ENCODE peak calls at places on chromosomes 4 and X, in four cellular contexts. P is HepG2, L is GM12878, V is K562. Z is an unnamed sample.

GRCh38 chr4:133247861-133248260 is 98.8 kb downstream of the PCDH10 start:
- DNase-seq in L (no peak), V (no peak), P (no peak), Z (no peak)

GRCh38 chr4:128381748-128382559 is 94.3 kb upstream of the PGRMC2 start:
- DNase-seq in P (no peak), L (no peak), V (no peak), Z (no peak)

GRCh38 chrX:123749643-123750042 is 16.8 kb upstream of the THOC2 start:
- DNase-seq in L (no peak), P (no peak), V (no peak), Z (no peak)

GRCh38 chr4:86934147-86934771 is 552 bp upstream of the AFF1 start:
- DNase-seq in L (no peak), P (no peak), V (no peak), Z (no peak)

GRCh38 chr4:118012142-118012541 is 22.1 kb upstream of the NDST3 start:
- DNase-seq in L (no peak), V (no peak), P (no peak), Z (no peak)

GRCh38 chrX:136781180-136781797 is 557 bp upstream of the ARHGEF6 start:
- DNase-seq in P (no peak), L (no peak), V (no peak), Z (no peak)

GRCh38 chr4:22235798-22236197 is 280.1 kb downstream of the ADGRA3 start:
- DNase-seq in L (no peak), V (no peak), P (no peak), Z (no peak)

GRCh38 chrX:49069038-49069437 is 4.8 kb downstream of the PRAF2 start:
- DNase-seq in L (no peak), V (no peak), P (no peak), Z (no peak)

GRCh38 chr4:106315476-106315967 is 487 bp downstream of the TBCK start:
- DNase-seq in V (peak), P (peak), L (no peak), Z (no peak)

GRCh38 chr4:35500812-35501211 is 743.5 kb downstream of the ARAP2 start:
- DNase-seq in P (no peak), L (peak), V (no peak), Z (no peak)

GRCh38 chrX:8052909-8053308 is 118.2 kb downstream of the VCX2 start:
- DNase-seq in L (no peak), P (no peak), V (no peak), Z (no peak)

GRCh38 chr4:128461300-128462103 is 173.9 kb upstream of the PGRMC2 start:
- DNase-seq in P (no peak), V (peak), L (no peak), Z (no peak)

GRCh38 chrX:77597090-77597489 is 149.9 kb downstream of the FGF16 start:
- DNase-seq in V (peak), L (no peak), P (no peak), Z (no peak)

GRCh38 chr4:55979562-55979961 is 30.8 kb downstream of the CEP135 start:
- DNase-seq in V (no peak), L (no peak), P (no peak), Z (no peak)

GRCh38 chrX:3154386-3154991 is 113.2 kb downstream of the ARSF start:
- DNase-seq in V (no peak), P (no peak), L (no peak), Z (no peak)

DNA sequence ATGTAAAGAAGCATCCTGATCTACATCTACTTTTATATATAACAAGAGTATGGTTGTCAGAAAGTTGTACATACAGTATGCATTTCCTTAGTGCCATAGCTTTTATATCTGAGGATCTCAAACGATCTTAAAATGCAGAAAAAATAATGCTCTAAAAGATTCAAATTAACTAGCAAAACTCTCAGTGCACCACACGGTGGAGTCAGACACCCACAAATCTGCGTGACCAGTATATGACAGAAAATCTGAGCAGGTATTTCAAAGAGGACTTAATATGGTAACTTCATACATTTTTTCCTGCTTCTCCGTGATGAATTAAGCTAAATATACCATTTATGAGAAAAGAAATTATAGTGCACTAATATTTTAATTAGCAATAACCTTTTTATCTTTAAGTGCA is 803.0 kb downstream of the DMD start:
- DNase-seq in P (no peak), V (no peak), L (no peak), Z (no peak)
- TF ChIP-seq NR2C2 in P (no peak), V (no peak), L (no peak), Z (no peak)

GRCh38 chr4:67963345-67963744 is at the start of gene TMPRSS11A:
- DNase-seq in P (no peak), V (no peak), L (no peak), Z (no peak)
- TF ChIP-seq NR2C2 in P (no peak), V (no peak), L (no peak), Z (no peak)

DNA sequence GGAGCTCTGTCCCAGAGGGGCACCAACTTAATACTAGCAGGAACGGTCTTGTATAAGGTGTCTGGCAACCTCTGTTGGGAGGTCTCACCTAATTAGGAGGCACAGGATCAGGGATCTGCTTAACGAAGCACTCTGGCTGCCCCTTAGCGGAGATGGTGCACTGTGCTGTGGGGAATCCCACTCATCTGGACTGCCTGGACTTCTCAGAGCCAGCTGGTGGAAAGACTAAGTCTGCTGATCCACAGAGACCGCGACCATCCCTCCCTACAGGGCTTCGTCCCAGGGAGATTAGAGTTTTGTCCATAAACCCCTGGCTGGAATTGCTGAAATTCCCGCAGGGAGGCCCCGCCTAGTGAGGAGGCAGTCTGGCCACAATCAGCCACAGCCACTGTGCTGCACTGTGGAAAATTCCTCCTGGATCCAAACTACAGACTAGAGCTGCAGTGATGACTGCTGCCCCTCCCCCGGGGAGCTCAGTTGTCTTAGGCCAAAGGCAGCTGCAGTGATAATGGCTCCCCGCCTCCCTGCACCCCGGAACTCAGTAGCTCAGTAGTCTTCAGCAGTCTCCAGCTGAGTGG is 22.0 kb upstream of the ZCCHC4 start:
- DNase-seq in P (peak), V (no peak), L (no peak), Z (no peak)
- TF ChIP-seq NR2C2 in P (no peak), V (no peak), L (no peak), Z (no peak)

GRCh38 chr4:7189475-7190277 is 2.7 kb upstream of the SORCS2 start:
- DNase-seq in P (peak), V (no peak), L (no peak), Z (no peak)
- TF ChIP-seq NR2C2 in P (no peak), V (no peak), L (no peak), Z (no peak)

GRCh38 chr4:145524535-145524934 is 42.9 kb downstream of the SMAD1 start:
- DNase-seq in L (no peak), V (no peak), P (no peak), Z (no peak)
- TF ChIP-seq NR2C2 in L (no peak), V (no peak), P (no peak), Z (no peak)

DNA sequence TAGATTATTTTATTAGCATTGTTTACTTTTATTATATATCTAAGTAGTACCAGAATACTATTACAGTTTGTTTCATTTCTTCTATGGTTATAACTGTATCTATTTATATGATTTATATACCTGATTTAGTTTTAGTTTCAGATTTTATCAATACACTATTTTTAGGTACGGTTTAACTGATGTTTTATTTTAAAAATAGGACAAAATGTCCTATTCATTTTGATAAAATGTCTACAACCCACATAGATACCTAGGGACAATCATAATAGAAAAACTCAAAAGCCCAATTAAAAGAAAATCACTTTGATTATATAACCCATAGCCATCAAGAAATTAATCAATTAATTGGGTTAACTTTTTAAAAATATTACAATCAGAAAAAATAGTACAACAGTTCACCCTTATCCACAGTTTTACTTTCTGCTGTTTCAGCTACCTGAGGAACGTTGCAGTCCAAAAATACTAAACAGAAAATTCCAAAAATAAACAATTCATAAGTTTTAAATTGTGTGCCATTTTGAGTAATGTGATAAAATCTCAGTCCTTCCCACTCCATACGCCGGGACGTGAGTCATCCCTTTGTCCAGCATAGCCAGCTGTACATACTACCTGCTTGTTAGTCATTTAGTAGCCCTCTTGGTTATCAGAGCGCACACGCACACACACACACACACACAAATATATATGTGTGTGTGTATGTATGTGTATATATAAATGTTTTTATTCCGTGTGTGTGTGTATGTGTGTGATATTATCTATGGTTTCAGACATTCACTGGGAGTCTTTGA is 5.0 kb upstream of the CCSER1 start:
- DNase-seq in V (no peak), L (no peak), P (no peak), Z (no peak)
- TF ChIP-seq NR2C2 in V (no peak), L (no peak), P (no peak), Z (no peak)

GRCh38 chr4:2733001-2733843 is 22.9 kb downstream of the TNIP2 start:
- DNase-seq in P (peak), L (no peak), V (no peak), Z (no peak)
- TF ChIP-seq NR2C2 in P (no peak), L (no peak), V (no peak), Z (no peak)

DNA sequence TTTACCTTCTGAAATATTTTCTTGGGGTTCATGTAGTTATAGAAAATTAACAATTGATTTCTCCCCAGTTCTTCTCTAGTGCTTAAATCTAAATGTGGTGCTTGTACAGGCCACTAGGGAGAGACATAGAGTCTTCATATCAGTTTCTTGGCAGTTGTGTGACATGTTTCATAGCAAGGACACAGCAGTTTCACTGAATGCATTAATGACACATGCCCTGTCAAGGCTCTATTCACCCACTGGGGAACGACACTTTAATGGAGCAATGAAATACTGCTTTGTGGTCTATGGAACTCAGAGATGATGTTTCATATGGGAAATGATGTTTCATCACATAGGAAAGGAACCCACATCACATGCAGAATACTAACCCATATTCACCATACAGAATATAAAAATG is 2.8 kb downstream of the VEGFC start:
- DNase-seq in P (peak), L (no peak), V (peak), Z (no peak)
- TF ChIP-seq NR2C2 in P (no peak), L (no peak), V (no peak), Z (no peak)

GRCh38 chr4:67014592-67014991 is 530.7 kb downstream of the CENPC start:
- DNase-seq in P (peak), V (no peak), L (no peak), Z (peak)

GRCh38 chr4:67019670-67020069 is 525.6 kb downstream of the CENPC start:
- DNase-seq in V (no peak), P (no peak), L (no peak), Z (no peak)

GRCh38 chr4:67020079-67020807 is 525.1 kb downstream of the CENPC start:
- DNase-seq in L (no peak), V (no peak), P (no peak), Z (no peak)
- TF ChIP-seq NR2C2 in L (no peak), V (no peak), P (no peak), Z (no peak)

GRCh38 chrX:134180566-134180965 is 56.4 kb upstream of the CCDC160 start:
- DNase-seq in L (no peak), V (no peak), P (no peak), Z (no peak)

GRCh38 chrX:134177527-134177926 is 59.5 kb upstream of the CCDC160 start:
- DNase-seq in L (no peak), P (no peak), V (no peak), Z (no peak)

GRCh38 chrX:134183665-134184064 is 53.3 kb upstream of the CCDC160 start:
- DNase-seq in P (no peak), V (no peak), L (no peak), Z (no peak)

GRCh38 chrX:134184936-134185335 is 52.0 kb upstream of the CCDC160 start:
- DNase-seq in L (no peak), V (no peak), P (no peak), Z (no peak)

DNA sequence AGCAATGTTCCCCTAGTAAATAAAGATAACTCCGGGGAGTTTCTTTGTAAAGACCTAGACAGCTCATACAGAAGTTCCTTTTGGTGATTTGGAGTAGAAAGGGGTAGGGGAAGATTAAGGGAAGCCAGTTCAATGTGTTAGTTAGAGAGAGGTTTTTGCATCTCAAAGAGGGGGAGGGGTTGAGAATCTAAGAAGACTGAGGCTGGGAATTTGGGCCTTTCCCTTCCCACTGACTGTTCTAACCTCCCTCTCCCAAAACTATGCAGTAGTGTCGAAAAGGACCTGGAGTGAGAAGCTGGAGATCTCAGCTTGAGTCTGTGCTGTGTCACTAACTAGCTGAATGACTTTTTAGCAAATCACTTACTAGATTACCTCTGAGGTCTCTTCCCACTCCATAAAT is 55.7 kb upstream of the CCDC160 start:
- DNase-seq in V (no peak), P (no peak), L (no peak), Z (no peak)
- TF ChIP-seq NR2C2 in V (no peak), P (no peak), L (no peak), Z (no peak)

Z was measured in WTC11.